ENCODE peak calls at places on chromosomes 2 and 18, in nine cellular contexts. One of them, this sample, is unnamed.

GRCh38 chr2:55916473-55917049 is 7.0 kb downstream of the EFEMP1 start:
- DNase-seq in AG04450: peak
- DNase-seq in ovary: no peak
- DNase-seq in fibroblast of lung: peak
- DNase-seq in endodermal cell: no peak
- DNase-seq in MM.1S: no peak
- DNase-seq in IMR-90: peak
- DNase-seq in lower lobe of right lung: no peak
- DNase-seq in mesothelial cell of epicardium: no peak
- DNase-seq in this sample: no peak

GRCh38 chr2:57711991-57712390 is 334.6 kb upstream of the VRK2 start:
- DNase-seq in lower lobe of right lung: no peak
- DNase-seq in ovary: no peak
- DNase-seq in mesothelial cell of epicardium: no peak
- DNase-seq in fibroblast of lung: no peak
- DNase-seq in endodermal cell: no peak
- DNase-seq in IMR-90: no peak
- DNase-seq in MM.1S: no peak
- DNase-seq in AG04450: no peak
- DNase-seq in this sample: no peak

GRCh38 chr2:220550995-220551702 is 923.7 kb downstream of the SLC4A3 start:
- DNase-seq in fibroblast of lung: no peak
- DNase-seq in ovary: no peak
- DNase-seq in endodermal cell: no peak
- DNase-seq in IMR-90: no peak
- DNase-seq in lower lobe of right lung: no peak
- DNase-seq in mesothelial cell of epicardium: no peak
- DNase-seq in MM.1S: no peak
- DNase-seq in AG04450: no peak
- DNase-seq in this sample: no peak

GRCh38 chr2:237091779-237092436 is 6.2 kb downstream of the COPS8 start:
- DNase-seq in AG04450: no peak
- DNase-seq in ovary: no peak
- DNase-seq in IMR-90: peak
- DNase-seq in MM.1S: no peak
- DNase-seq in mesothelial cell of epicardium: no peak
- DNase-seq in fibroblast of lung: peak
- DNase-seq in lower lobe of right lung: no peak
- DNase-seq in endodermal cell: no peak
- DNase-seq in this sample: no peak

GRCh38 chr2:25310965-25311865 is 30.5 kb downstream of the DNMT3A start:
- DNase-seq in lower lobe of right lung: peak
- DNase-seq in fibroblast of lung: no peak
- DNase-seq in IMR-90: no peak
- DNase-seq in AG04450: no peak
- DNase-seq in endodermal cell: peak
- DNase-seq in mesothelial cell of epicardium: no peak
- DNase-seq in MM.1S: no peak
- DNase-seq in ovary: no peak
- DNase-seq in this sample: no peak

GRCh38 chr2:45968946-45969584 is 317.6 kb downstream of the PRKCE start:
- DNase-seq in MM.1S: no peak
- DNase-seq in ovary: peak
- DNase-seq in IMR-90: peak
- DNase-seq in endodermal cell: no peak
- DNase-seq in AG04450: peak
- DNase-seq in lower lobe of right lung: no peak
- DNase-seq in fibroblast of lung: peak
- DNase-seq in mesothelial cell of epicardium: no peak
- DNase-seq in this sample: no peak

GRCh38 chr2:7084601-7085000 is 167.4 kb downstream of the RNF144A start:
- DNase-seq in mesothelial cell of epicardium: no peak
- DNase-seq in MM.1S: no peak
- DNase-seq in fibroblast of lung: peak
- DNase-seq in IMR-90: no peak
- DNase-seq in lower lobe of right lung: no peak
- DNase-seq in AG04450: no peak
- DNase-seq in endodermal cell: no peak
- DNase-seq in ovary: no peak
- DNase-seq in this sample: no peak

GRCh38 chr2:239275037-239275685 is 125.7 kb downstream of the HDAC4 start:
- DNase-seq in ovary: peak
- DNase-seq in lower lobe of right lung: peak
- DNase-seq in IMR-90: peak
- DNase-seq in MM.1S: no peak
- DNase-seq in AG04450: peak
- DNase-seq in fibroblast of lung: peak
- DNase-seq in endodermal cell: peak
- DNase-seq in mesothelial cell of epicardium: no peak
- DNase-seq in this sample: peak

GRCh38 chr2:96878171-96878570 is 8.3 kb upstream of the SEMA4C start:
- DNase-seq in ovary: no peak
- DNase-seq in IMR-90: no peak
- DNase-seq in lower lobe of right lung: no peak
- DNase-seq in MM.1S: no peak
- DNase-seq in mesothelial cell of epicardium: no peak
- DNase-seq in AG04450: no peak
- DNase-seq in endodermal cell: no peak
- DNase-seq in fibroblast of lung: no peak
- DNase-seq in this sample: no peak

GRCh38 chr18:31610841-31611240 is 19.2 kb downstream of the TTR start:
- DNase-seq in MM.1S: no peak
- DNase-seq in mesothelial cell of epicardium: peak
- DNase-seq in ovary: no peak
- DNase-seq in fibroblast of lung: no peak
- DNase-seq in endodermal cell: peak
- DNase-seq in AG04450: no peak
- DNase-seq in IMR-90: no peak
- DNase-seq in lower lobe of right lung: no peak
- DNase-seq in this sample: no peak

GRCh38 chr2:121363632-121364420 is 78.8 kb upstream of the TFCP2L1 start:
- DNase-seq in endodermal cell: no peak
- DNase-seq in lower lobe of right lung: no peak
- DNase-seq in ovary: no peak
- DNase-seq in IMR-90: peak
- DNase-seq in mesothelial cell of epicardium: no peak
- DNase-seq in fibroblast of lung: peak
- DNase-seq in AG04450: no peak
- DNase-seq in MM.1S: no peak
- DNase-seq in this sample: no peak

GRCh38 chr2:187499941-187500532 is 52.0 kb upstream of the CALCRL start:
- DNase-seq in endodermal cell: peak
- DNase-seq in fibroblast of lung: peak
- DNase-seq in mesothelial cell of epicardium: peak
- DNase-seq in lower lobe of right lung: no peak
- DNase-seq in MM.1S: peak
- DNase-seq in IMR-90: peak
- DNase-seq in ovary: peak
- DNase-seq in AG04450: peak
- DNase-seq in this sample: peak

DNA sequence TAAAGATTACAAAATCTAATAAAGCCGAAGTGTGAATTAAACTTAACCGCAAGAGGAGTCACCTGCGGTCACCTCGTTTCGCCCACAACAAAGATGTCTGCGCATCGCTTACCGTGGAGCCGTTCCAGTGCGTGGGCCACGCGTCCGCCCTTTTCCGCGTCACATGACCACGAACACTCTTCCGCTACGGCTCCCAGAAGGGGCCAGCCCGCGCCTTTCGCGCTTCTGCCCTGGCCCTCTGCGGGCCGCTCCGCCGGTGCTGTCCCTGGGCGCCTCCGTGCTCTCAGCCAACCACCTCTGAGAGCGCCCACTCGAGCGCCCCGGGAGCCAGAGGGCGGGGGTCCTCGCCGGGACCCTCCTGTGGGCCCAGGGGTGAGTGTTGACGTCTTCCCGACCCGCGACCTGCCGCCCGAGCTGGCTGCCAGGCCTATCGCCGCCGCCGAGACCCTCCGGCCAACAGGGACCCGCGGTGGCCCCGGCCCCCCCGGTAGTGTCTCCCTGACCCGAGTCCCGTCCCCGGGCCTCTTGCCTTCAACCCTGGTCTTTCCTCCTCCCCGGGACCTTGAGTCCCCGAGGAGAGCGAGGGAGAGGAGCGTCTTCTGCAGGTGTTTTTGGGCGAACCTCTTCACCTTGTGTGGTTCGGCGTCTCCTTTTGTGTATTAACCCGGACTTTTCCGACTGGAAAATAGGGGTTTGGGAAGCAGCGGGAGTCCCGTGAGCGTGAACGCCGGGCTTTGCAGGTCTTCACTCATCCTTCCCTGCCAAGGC is at the start of gene MFF:
- DNase-seq in fibroblast of lung: peak
- DNase-seq in mesothelial cell of epicardium: peak
- DNase-seq in lower lobe of right lung: peak
- DNase-seq in IMR-90: peak
- DNase-seq in AG04450: peak
- DNase-seq in endodermal cell: peak
- DNase-seq in ovary: peak
- DNase-seq in MM.1S: peak
- DNase-seq in this sample: peak
- TF ChIP-seq CTCF in fibroblast of lung: no peak
- TF ChIP-seq CTCF in mesothelial cell of epicardium: no peak
- TF ChIP-seq CTCF in lower lobe of right lung: no peak
- TF ChIP-seq CTCF in IMR-90: no peak
- TF ChIP-seq CTCF in AG04450: no peak
- TF ChIP-seq CTCF in endodermal cell: peak
- TF ChIP-seq CTCF in ovary: no peak
- TF ChIP-seq CTCF in MM.1S: peak
- TF ChIP-seq CTCF in this sample: peak

GRCh38 chr2:169189123-169189522 is 119.8 kb downstream of the DHRS9 start:
- DNase-seq in AG04450: no peak
- DNase-seq in ovary: no peak
- DNase-seq in MM.1S: no peak
- DNase-seq in endodermal cell: no peak
- DNase-seq in IMR-90: no peak
- DNase-seq in mesothelial cell of epicardium: no peak
- DNase-seq in fibroblast of lung: peak
- DNase-seq in lower lobe of right lung: no peak
- DNase-seq in this sample: no peak

GRCh38 chr2:169193624-169194023 is 124.3 kb downstream of the DHRS9 start:
- DNase-seq in lower lobe of right lung: no peak
- DNase-seq in IMR-90: no peak
- DNase-seq in mesothelial cell of epicardium: no peak
- DNase-seq in fibroblast of lung: no peak
- DNase-seq in AG04450: no peak
- DNase-seq in MM.1S: no peak
- DNase-seq in ovary: no peak
- DNase-seq in endodermal cell: no peak
- DNase-seq in this sample: no peak

GRCh38 chr2:169185711-169186110 is 116.3 kb downstream of the DHRS9 start:
- DNase-seq in IMR-90: no peak
- DNase-seq in MM.1S: no peak
- DNase-seq in lower lobe of right lung: no peak
- DNase-seq in ovary: no peak
- DNase-seq in AG04450: no peak
- DNase-seq in mesothelial cell of epicardium: no peak
- DNase-seq in endodermal cell: no peak
- DNase-seq in fibroblast of lung: no peak
- DNase-seq in this sample: no peak

GRCh38 chr2:169190197-169190775 is 120.9 kb downstream of the DHRS9 start:
- DNase-seq in AG04450: no peak
- DNase-seq in endodermal cell: no peak
- DNase-seq in fibroblast of lung: no peak
- DNase-seq in lower lobe of right lung: no peak
- DNase-seq in IMR-90: no peak
- DNase-seq in ovary: no peak
- DNase-seq in mesothelial cell of epicardium: no peak
- DNase-seq in MM.1S: no peak
- DNase-seq in this sample: no peak
- TF ChIP-seq CTCF in AG04450: no peak
- TF ChIP-seq CTCF in endodermal cell: no peak
- TF ChIP-seq CTCF in fibroblast of lung: no peak
- TF ChIP-seq CTCF in lower lobe of right lung: no peak
- TF ChIP-seq CTCF in IMR-90: no peak
- TF ChIP-seq CTCF in ovary: no peak
- TF ChIP-seq CTCF in mesothelial cell of epicardium: no peak
- TF ChIP-seq CTCF in MM.1S: no peak
- TF ChIP-seq CTCF in this sample: no peak

GRCh38 chr18:41396211-41396610 is 558.8 kb upstream of the PIK3C3 start:
- DNase-seq in fibroblast of lung: no peak
- DNase-seq in ovary: no peak
- DNase-seq in AG04450: no peak
- DNase-seq in IMR-90: no peak
- DNase-seq in lower lobe of right lung: no peak
- DNase-seq in endodermal cell: no peak
- DNase-seq in mesothelial cell of epicardium: no peak
- DNase-seq in MM.1S: no peak
- DNase-seq in this sample: no peak

GRCh38 chr18:41389936-41390667 is 564.9 kb upstream of the PIK3C3 start:
- DNase-seq in endodermal cell: no peak
- DNase-seq in MM.1S: no peak
- DNase-seq in IMR-90: no peak
- DNase-seq in mesothelial cell of epicardium: no peak
- DNase-seq in ovary: no peak
- DNase-seq in lower lobe of right lung: no peak
- DNase-seq in AG04450: no peak
- DNase-seq in fibroblast of lung: no peak
- DNase-seq in this sample: no peak

GRCh38 chr18:41391616-41392610 is 563.1 kb upstream of the PIK3C3 start:
- DNase-seq in IMR-90: peak
- DNase-seq in endodermal cell: peak
- DNase-seq in ovary: no peak
- DNase-seq in MM.1S: peak
- DNase-seq in fibroblast of lung: peak
- DNase-seq in lower lobe of right lung: peak
- DNase-seq in mesothelial cell of epicardium: peak
- DNase-seq in AG04450: peak
- DNase-seq in this sample: no peak

GRCh38 chr18:41396861-41397260 is 558.2 kb upstream of the PIK3C3 start:
- DNase-seq in fibroblast of lung: no peak
- DNase-seq in IMR-90: peak
- DNase-seq in ovary: no peak
- DNase-seq in MM.1S: no peak
- DNase-seq in endodermal cell: no peak
- DNase-seq in mesothelial cell of epicardium: no peak
- DNase-seq in AG04450: no peak
- DNase-seq in lower lobe of right lung: no peak
- DNase-seq in this sample: no peak

DNA sequence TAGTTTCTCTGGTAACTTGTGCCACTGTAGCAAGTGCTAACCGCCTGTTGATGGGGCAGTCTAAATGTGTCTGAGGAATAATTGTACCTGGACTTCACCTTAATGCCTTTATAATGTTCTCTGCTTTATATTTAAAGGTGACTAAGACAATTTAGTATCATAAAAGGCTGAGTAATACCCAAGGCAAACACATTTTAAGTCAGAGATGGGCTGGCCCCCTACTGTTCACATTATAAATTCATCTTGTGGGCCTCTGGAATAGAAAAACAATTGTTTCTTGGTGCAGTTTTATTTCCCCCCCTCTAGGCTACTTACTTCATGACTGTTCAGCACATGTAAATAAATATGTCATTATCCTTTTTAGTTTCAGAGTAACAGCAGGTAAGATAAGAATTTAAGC is 559.3 kb upstream of the PIK3C3 start:
- DNase-seq in IMR-90: peak
- DNase-seq in ovary: no peak
- DNase-seq in lower lobe of right lung: no peak
- DNase-seq in fibroblast of lung: peak
- DNase-seq in AG04450: no peak
- DNase-seq in mesothelial cell of epicardium: no peak
- DNase-seq in endodermal cell: no peak
- DNase-seq in MM.1S: no peak
- DNase-seq in this sample: no peak
- TF ChIP-seq CTCF in IMR-90: peak
- TF ChIP-seq CTCF in ovary: no peak
- TF ChIP-seq CTCF in lower lobe of right lung: no peak
- TF ChIP-seq CTCF in fibroblast of lung: no peak
- TF ChIP-seq CTCF in AG04450: peak
- TF ChIP-seq CTCF in mesothelial cell of epicardium: peak
- TF ChIP-seq CTCF in endodermal cell: peak
- TF ChIP-seq CTCF in MM.1S: no peak
- TF ChIP-seq CTCF in this sample: no peak

GRCh38 chr2:166361351-166362153 is 14.2 kb downstream of the SCN9A start:
- DNase-seq in ovary: no peak
- DNase-seq in IMR-90: peak
- DNase-seq in AG04450: no peak
- DNase-seq in endodermal cell: no peak
- DNase-seq in lower lobe of right lung: no peak
- DNase-seq in fibroblast of lung: peak
- DNase-seq in MM.1S: peak
- DNase-seq in mesothelial cell of epicardium: no peak
- DNase-seq in this sample: no peak
- TF ChIP-seq CTCF in ovary: no peak
- TF ChIP-seq CTCF in IMR-90: peak
- TF ChIP-seq CTCF in AG04450: peak
- TF ChIP-seq CTCF in endodermal cell: peak
- TF ChIP-seq CTCF in lower lobe of right lung: peak
- TF ChIP-seq CTCF in fibroblast of lung: no peak
- TF ChIP-seq CTCF in MM.1S: peak
- TF ChIP-seq CTCF in mesothelial cell of epicardium: peak
- TF ChIP-seq CTCF in this sample: peak